ENCODE peak calls at places on chromosomes 4 and X, in seven cellular contexts. S is body of pancreas, J is right atrium auricular region, N is Peyer's patch, P is HCT116, T is heart left ventricle, W is tibial artery. A is an unnamed sample.

GRCh38 chrX:119512145-119512800 is 44.0 kb downstream of the SLC25A5 start:
- DNase-seq in S (peak; percentile 79), J (peak; percentile 62), N (peak; percentile 76), P (peak; percentile 48), T (peak; percentile 67), W (peak; percentile 71), A (peak; percentile 16)

GRCh38 chr4:188196134-188196735 is 57.0 kb downstream of the TRIML1 start:
- DNase-seq in S (no peak), J (no peak), N (no peak), P (no peak), T (no peak), W (no peak), A (no peak)

GRCh38 chr4:172686021-172686420 is 482.6 kb upstream of the GALNT7 start:
- DNase-seq in S (no peak), J (no peak), N (no peak), P (no peak), T (no peak), W (no peak), A (no peak)

GRCh38 chr4:65538571-65538970 is 131.7 kb downstream of the EPHA5 start:
- DNase-seq in S (no peak), J (no peak), N (no peak), P (no peak), T (no peak), W (no peak), A (no peak)

GRCh38 chr4:173420324-173420752 is 21.4 kb upstream of the SCRG1 start:
- DNase-seq in S (no peak), J (no peak), N (no peak), P (peak; percentile 12), T (no peak), W (no peak), A (no peak)

GRCh38 chrX:13257223-13258051 is 62.4 kb downstream of the ATXN3L start:
- DNase-seq in S (no peak), J (no peak), N (no peak), P (no peak), T (no peak), W (no peak), A (no peak)

GRCh38 chr4:94131212-94131611 is 76.5 kb upstream of the SMARCAD1 start:
- DNase-seq in S (no peak), J (no peak), N (no peak), P (no peak), T (no peak), W (no peak), A (no peak)

GRCh38 chrX:22748093-22748999 is 251.4 kb upstream of the DDX53 start:
- DNase-seq in S (peak; percentile 23), J (no peak), N (peak; percentile 74), P (peak; percentile 19), T (no peak), W (peak; percentile 46), A (no peak)

DNA sequence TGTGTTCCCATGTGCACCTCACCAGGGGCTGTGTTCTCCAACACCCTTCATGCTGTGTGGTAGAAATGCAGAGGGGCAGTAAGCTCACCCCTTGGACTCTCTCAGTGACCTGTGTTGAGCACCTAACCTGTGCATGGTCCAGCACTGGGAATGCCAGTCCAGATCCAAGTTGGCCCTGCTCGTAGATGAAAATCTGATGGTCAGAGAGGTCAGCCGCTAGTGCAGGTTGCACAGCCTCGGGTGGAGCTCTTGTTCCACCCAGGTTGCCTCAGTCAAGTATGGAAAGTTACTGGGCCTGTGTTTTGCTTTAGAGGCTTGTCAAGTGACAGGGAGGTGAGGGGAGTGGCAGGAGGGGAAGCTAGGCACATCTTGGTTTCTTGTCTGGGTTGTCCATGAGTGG is 51.3 kb downstream of the NOP14 start:
- DNase-seq in S (no peak), J (no peak), N (no peak), P (no peak), T (no peak), W (no peak), A (no peak)
- H3K36me3 ChIP-seq in S (peaks cover 19% of the 10 kb centered on the region), J (peaks cover 79% of the 10 kb centered on the region), N (no peaks in the 10 kb centered on the region), P (peaks cover 17% of the 10 kb centered on the region), T (peaks cover 53% of the 10 kb centered on the region), W (peaks cover 90% of the 10 kb centered on the region), A (peaks cover 4% of the 10 kb centered on the region)

DNA sequence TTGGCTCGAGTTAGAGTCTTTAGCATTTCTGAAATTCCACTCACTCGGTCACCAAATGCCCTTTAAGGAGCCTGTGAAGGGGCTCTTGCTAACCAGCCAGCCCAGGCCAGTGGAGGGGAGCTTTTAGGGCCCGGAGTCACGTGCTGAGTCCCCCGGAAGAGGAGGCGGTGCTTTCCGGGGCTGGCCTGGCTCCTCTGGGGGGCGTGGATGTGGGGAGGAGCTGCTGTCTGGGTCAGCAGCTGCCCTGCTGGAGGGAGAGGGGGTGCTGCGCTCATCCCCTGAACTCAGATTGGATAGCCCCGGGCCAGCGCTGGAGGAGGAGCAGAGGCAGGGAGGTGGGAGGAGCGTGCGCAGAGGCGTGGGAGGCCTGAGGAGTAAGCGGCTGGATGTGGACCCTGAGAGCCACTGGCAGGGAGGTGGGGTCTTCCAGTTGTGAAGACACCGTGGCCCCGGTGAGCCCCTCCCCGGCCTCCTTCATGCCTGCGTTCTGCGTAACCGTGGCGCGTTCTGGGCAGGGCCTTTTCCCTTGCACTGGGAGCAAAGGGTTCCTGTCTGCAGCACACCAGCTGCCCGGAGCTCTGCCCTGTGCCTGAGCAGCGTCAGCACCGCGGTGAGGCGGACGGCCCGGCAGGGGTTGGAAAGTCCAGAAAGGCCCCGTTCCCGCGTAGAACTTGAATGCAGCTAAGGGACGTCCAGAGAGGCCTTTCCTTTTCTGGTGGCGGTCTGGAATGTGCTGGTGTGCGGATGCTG is 19.7 kb downstream of the MAEA start:
- DNase-seq in S (peak; percentile 81), J (peak; percentile 88), N (peak; percentile 87), P (no peak), T (peak; percentile 92), W (peak; percentile 96), A (peak; percentile 84)
- H3K4me3 ChIP-seq in S (no peak overlapping the region), J (peak overlapping the region; percentile 20), N (peak overlapping the region; percentile 44), P (no peak overlapping the region), T (peak overlapping the region; percentile 43), W (peak overlapping the region; percentile 55), A (peak overlapping the region; percentile 38)

GRCh38 chrX:56786889-56787733 is 58.1 kb downstream of the NBDY start:
- DNase-seq in S (no peak), J (no peak), N (no peak), P (no peak), T (no peak), W (no peak), A (no peak)

GRCh38 chrX:56788229-56788628 is 59.2 kb downstream of the NBDY start:
- DNase-seq in S (no peak), J (no peak), N (peak; percentile 36), P (no peak), T (no peak), W (no peak), A (no peak)

GRCh38 chrX:56787734-56788152 is 58.7 kb downstream of the NBDY start:
- DNase-seq in S (no peak), J (no peak), N (peak; percentile 29), P (no peak), T (no peak), W (no peak), A (no peak)

GRCh38 chrX:56789518-56790070 is 60.6 kb downstream of the NBDY start:
- DNase-seq in S (no peak), J (no peak), N (no peak), P (no peak), T (no peak), W (no peak), A (no peak)

DNA sequence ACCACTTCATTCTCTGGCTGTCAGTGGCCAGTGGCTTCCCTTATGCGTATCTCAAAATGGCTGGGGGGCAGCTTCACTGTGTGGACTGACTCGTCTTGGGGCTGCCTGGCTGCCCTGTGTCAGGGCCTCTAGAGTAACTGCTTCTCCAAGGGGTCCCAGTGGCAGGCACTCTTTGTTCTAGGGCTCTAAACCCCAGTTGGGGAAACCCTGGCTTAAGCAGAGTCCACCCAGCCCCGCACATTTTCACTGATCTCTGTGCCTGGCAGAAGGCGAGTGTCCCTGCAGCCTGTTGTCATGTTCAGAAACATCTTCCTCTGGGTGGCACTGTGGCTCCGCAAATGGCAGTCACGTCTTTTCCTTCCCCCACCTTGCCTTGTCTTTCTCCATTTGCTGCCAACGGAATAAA is 59.7 kb downstream of the NBDY start:
- DNase-seq in S (peak; percentile 34), J (no peak), N (peak; percentile 64), P (no peak), T (peak; percentile 78), W (no peak), A (no peak)
- TF ChIP-seq CTCF in S (peak; percentile 59), J (no peak), N (no peak), P (peak; percentile 8), T (peak; percentile 47), W (peak; percentile 17), A (peak; percentile 17)

DNA sequence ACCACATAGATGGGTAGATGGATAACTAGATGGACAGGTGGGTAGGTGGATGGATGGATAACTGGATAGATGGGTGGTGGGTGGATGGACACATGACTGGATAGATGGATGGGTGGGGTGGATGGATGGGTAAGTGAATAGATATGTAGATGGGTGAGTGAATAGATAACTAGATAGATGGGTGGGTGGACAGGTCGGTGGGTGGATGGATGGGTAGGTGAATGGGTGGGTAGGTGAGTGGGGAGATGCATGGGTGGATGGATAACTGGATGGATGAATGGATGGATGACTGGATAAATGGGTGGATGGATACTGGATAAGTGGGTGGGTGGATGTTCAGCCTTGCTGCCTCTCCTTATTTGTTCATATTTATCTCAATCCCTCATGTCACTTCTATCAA is 52.1 kb upstream of the MTNR1A start:
- DNase-seq in S (no peak), J (no peak), N (no peak), P (no peak), T (no peak), W (no peak), A (no peak)
- H3K36me3 ChIP-seq in S (peaks cover 43% of the 10 kb centered on the region), J (peaks cover 88% of the 10 kb centered on the region), N (no peaks in the 10 kb centered on the region), P (peaks cover 81% of the 10 kb centered on the region), T (peaks cover 8% of the 10 kb centered on the region), W (peaks cover 66% of the 10 kb centered on the region), A (peaks cover 3% of the 10 kb centered on the region)

GRCh38 chrX:125006704-125007103 is 313.0 kb upstream of the TEX13C start:
- DNase-seq in S (no peak), J (no peak), N (no peak), P (no peak), T (no peak), W (no peak), A (no peak)

DNA sequence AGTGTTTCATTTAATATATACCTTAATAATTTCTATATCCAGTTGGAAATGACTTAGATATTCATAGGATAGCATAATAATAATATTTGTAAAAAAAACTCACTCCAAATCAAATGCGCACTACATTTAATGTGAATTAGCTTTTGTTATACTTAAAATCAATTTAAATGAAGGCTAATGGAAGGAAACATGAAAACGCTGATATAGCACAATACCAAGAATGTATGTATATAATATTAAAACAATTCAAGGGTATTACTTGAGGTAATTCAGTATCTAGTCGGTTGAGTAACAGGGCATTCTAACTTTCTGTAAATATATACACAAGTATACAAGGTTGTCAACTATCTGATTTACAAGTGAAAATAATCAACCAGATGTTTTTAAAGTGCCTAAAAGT is 307.1 kb upstream of the TEX13C start:
- DNase-seq in S (no peak), J (no peak), N (no peak), P (no peak), T (no peak), W (no peak), A (no peak)
- H3K4me3 ChIP-seq in S (no peak overlapping the region), J (no peak overlapping the region), N (no peak overlapping the region), P (no peak overlapping the region), T (no peak overlapping the region), W (no peak overlapping the region), A (no peak overlapping the region)

GRCh38 chr4:129526812-129527211 is 430.9 kb downstream of the C4orf33 start:
- DNase-seq in S (no peak), J (no peak), N (no peak), P (peak; percentile 21), T (no peak), W (no peak), A (no peak)
- TF ChIP-seq CTCF in S (peak; percentile 55), J (no peak), N (no peak), P (peak; percentile 39), T (peak; percentile 40), W (no peak), A (no peak)

GRCh38 chr4:76144546-76144945 is 3.7 kb downstream of the NUP54 start:
- DNase-seq in S (no peak), J (no peak), N (no peak), P (no peak), T (no peak), W (no peak), A (no peak)
- H3K36me3 ChIP-seq in S (no peaks in the 10 kb centered on the region), J (peaks cover 8% of the 10 kb centered on the region), N (no peaks in the 10 kb centered on the region), P (peaks cover 11% of the 10 kb centered on the region), T (no peaks in the 10 kb centered on the region), W (peaks cover 8% of the 10 kb centered on the region), A (no peaks in the 10 kb centered on the region)

A was measured in kidney epithelial cell.